ENCODE peak calls at places on chromosome 5, in four cellular contexts. One of them, this sample, is unnamed.

GRCh38 chr5:163489055-163489744 is 16.2 kb upstream of the MAT2B start:
- DNase-seq in H1: peak
- DNase-seq in HepG2: peak
- DNase-seq in GM12878: no peak
- DNase-seq in this sample: no peak

GRCh38 chr5:113118765-113119164 is 142.2 kb downstream of the DCP2 start:
- DNase-seq in GM12878: no peak
- DNase-seq in H1: no peak
- DNase-seq in HepG2: no peak
- DNase-seq in this sample: no peak

GRCh38 chr5:40160435-40160834 is 519.3 kb upstream of the PTGER4 start:
- DNase-seq in GM12878: no peak
- DNase-seq in HepG2: no peak
- DNase-seq in H1: no peak
- DNase-seq in this sample: no peak

GRCh38 chr5:114097570-114097969 is 264.3 kb upstream of the KCNN2 start:
- DNase-seq in GM12878: no peak
- DNase-seq in HepG2: no peak
- DNase-seq in H1: no peak
- DNase-seq in this sample: no peak

GRCh38 chr5:142342128-142342981 is 17.5 kb upstream of the SPRY4 start:
- DNase-seq in H1: no peak
- DNase-seq in GM12878: no peak
- DNase-seq in HepG2: peak
- DNase-seq in this sample: no peak

GRCh38 chr5:4511996-4512656 is 628.0 kb upstream of the ADAMTS16 start:
- DNase-seq in H1: peak
- DNase-seq in HepG2: peak
- DNase-seq in GM12878: no peak
- DNase-seq in this sample: no peak

GRCh38 chr5:173324115-173325001 is 3.9 kb downstream of the STC2 start:
- DNase-seq in H1: no peak
- DNase-seq in HepG2: no peak
- DNase-seq in GM12878: no peak
- DNase-seq in this sample: no peak

GRCh38 chr5:141969783-141970741 is 1.2 kb downstream of the RNF14 start:
- DNase-seq in HepG2: no peak
- DNase-seq in GM12878: peak
- DNase-seq in H1: no peak
- DNase-seq in this sample: no peak

GRCh38 chr5:91357012-91357634 is 26.0 kb downstream of the ARRDC3 start:
- DNase-seq in GM12878: no peak
- DNase-seq in HepG2: no peak
- DNase-seq in H1: no peak
- DNase-seq in this sample: no peak

GRCh38 chr5:83864652-83865051 is 144.0 kb upstream of the HAPLN1 start:
- DNase-seq in GM12878: no peak
- DNase-seq in HepG2: no peak
- DNase-seq in H1: no peak
- DNase-seq in this sample: no peak

GRCh38 chr5:83564069-83564749 is 92.7 kb downstream of the VCAN start:
- DNase-seq in H1: no peak
- DNase-seq in HepG2: peak
- DNase-seq in GM12878: no peak
- DNase-seq in this sample: no peak

GRCh38 chr5:140165101-140165920 is 9.7 kb upstream of the CYSTM1 start:
- DNase-seq in HepG2: no peak
- DNase-seq in H1: no peak
- DNase-seq in GM12878: no peak
- DNase-seq in this sample: no peak

GRCh38 chr5:108687599-108688220 is 60.0 kb upstream of the FER start:
- DNase-seq in H1: no peak
- DNase-seq in HepG2: no peak
- DNase-seq in GM12878: no peak
- DNase-seq in this sample: no peak

GRCh38 chr5:116289276-116289675 is 204.5 kb downstream of the COMMD10 start:
- DNase-seq in GM12878: no peak
- DNase-seq in HepG2: peak
- DNase-seq in H1: peak
- DNase-seq in this sample: no peak

GRCh38 chr5:39411051-39411450 is 13.7 kb downstream of the DAB2 start:
- DNase-seq in H1: no peak
- DNase-seq in GM12878: no peak
- DNase-seq in HepG2: no peak
- DNase-seq in this sample: no peak

GRCh38 chr5:94627191-94627590 is 8.7 kb downstream of the SLF1 start:
- DNase-seq in H1: no peak
- DNase-seq in HepG2: no peak
- DNase-seq in GM12878: no peak
- DNase-seq in this sample: no peak

GRCh38 chr5:111225926-111226325 is 1.7 kb downstream of the CAMK4 start:
- DNase-seq in GM12878: no peak
- DNase-seq in H1: no peak
- DNase-seq in HepG2: no peak
- DNase-seq in this sample: no peak

GRCh38 chr5:111223790-111224560 is at the start of gene CAMK4:
- DNase-seq in GM12878: no peak
- DNase-seq in H1: peak
- DNase-seq in HepG2: peak
- DNase-seq in this sample: peak

GRCh38 chr5:111223086-111223789 is 946 bp upstream of the CAMK4 start:
- DNase-seq in GM12878: no peak
- DNase-seq in HepG2: no peak
- DNase-seq in H1: no peak
- DNase-seq in this sample: no peak

GRCh38 chr5:111226556-111226955 is 2.4 kb downstream of the CAMK4 start:
- DNase-seq in H1: no peak
- DNase-seq in HepG2: no peak
- DNase-seq in GM12878: no peak
- DNase-seq in this sample: no peak

DNA sequence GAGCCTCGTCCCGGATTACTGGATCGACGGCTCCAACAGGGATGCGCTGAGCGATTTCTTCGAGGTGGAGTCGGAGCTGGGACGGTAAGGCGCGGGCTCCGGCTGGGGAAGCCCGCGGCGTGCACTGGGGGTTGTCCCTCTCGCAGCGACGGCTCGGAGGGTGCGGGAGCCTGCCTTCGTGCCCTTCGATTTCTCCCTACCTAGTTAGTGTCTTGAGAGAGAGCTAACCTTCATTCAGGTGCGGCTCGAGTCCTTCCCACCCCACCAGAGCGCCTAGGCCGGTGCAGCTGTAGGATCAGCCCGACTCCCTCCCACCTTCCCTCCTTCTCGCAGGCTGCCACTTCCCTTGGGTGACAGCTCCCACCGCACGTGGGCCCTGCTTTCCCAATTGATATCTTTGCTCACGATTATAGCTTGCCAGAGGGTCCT is 391 bp downstream of the CAMK4 start:
- DNase-seq in HepG2: no peak
- DNase-seq in H1: no peak
- DNase-seq in GM12878: no peak
- DNase-seq in this sample: no peak
- TF ChIP-seq ZNF274 in HepG2: no peak
- TF ChIP-seq ZNF274 in H1: no peak
- TF ChIP-seq ZNF274 in GM12878: no peak
- TF ChIP-seq ZNF274 in this sample: no peak

DNA sequence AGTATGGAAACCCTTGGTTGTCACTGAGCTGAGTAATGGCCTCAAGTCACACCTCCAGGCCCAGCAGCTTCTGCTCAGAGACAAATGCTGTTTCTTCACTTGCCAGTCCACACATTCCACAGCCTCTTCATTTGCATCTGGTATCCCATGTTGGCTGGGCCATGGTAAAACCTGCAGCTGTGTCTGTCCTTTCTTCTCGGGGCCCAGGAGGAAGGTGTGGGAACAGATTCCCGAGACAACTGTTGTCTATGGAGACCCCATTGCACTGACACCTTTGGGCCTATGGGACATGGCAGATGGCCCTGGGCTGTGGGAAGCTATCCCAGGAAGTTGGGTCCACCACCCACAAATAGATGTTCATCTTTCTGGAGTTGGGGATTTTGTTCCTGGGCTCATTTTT is 85.1 kb downstream of the MACROH2A1 start:
- DNase-seq in GM12878: no peak
- DNase-seq in HepG2: no peak
- DNase-seq in H1: no peak
- DNase-seq in this sample: no peak
- TF ChIP-seq SUZ12 in GM12878: no peak
- TF ChIP-seq SUZ12 in HepG2: no peak
- TF ChIP-seq SUZ12 in H1: no peak
- TF ChIP-seq SUZ12 in this sample: no peak

GRCh38 chr5:150301170-150301505 is 1.6 kb downstream of the ARSI start:
- DNase-seq in HepG2: no peak
- DNase-seq in H1: no peak
- DNase-seq in GM12878: no peak
- DNase-seq in this sample: no peak

GRCh38 chr5:150298701-150299451 is 3.8 kb downstream of the ARSI start:
- DNase-seq in HepG2: no peak
- DNase-seq in GM12878: no peak
- DNase-seq in H1: no peak
- DNase-seq in this sample: no peak

GRCh38 chr5:150300496-150301169 is 2.1 kb downstream of the ARSI start:
- DNase-seq in GM12878: no peak
- DNase-seq in HepG2: no peak
- DNase-seq in H1: no peak
- DNase-seq in this sample: no peak

GRCh38 chr5:150297934-150298595 is 4.6 kb downstream of the ARSI start:
- DNase-seq in HepG2: no peak
- DNase-seq in H1: no peak
- DNase-seq in GM12878: no peak
- DNase-seq in this sample: no peak

GRCh38 chr5:150299571-150300327 is 3.0 kb downstream of the ARSI start:
- DNase-seq in HepG2: no peak
- DNase-seq in H1: no peak
- DNase-seq in GM12878: no peak
- DNase-seq in this sample: no peak
- TF ChIP-seq YY1 in HepG2: no peak
- TF ChIP-seq YY1 in H1: no peak
- TF ChIP-seq YY1 in GM12878: no peak
- TF ChIP-seq YY1 in this sample: no peak

GRCh38 chr5:132277971-132278964 is 15.9 kb upstream of the SLC22A4 start:
- DNase-seq in HepG2: peak
- DNase-seq in H1: no peak
- DNase-seq in GM12878: no peak
- DNase-seq in this sample: no peak
- TF ChIP-seq ZNF274 in HepG2: peak
- TF ChIP-seq ZNF274 in H1: no peak
- TF ChIP-seq ZNF274 in GM12878: no peak
- TF ChIP-seq ZNF274 in this sample: no peak

DNA sequence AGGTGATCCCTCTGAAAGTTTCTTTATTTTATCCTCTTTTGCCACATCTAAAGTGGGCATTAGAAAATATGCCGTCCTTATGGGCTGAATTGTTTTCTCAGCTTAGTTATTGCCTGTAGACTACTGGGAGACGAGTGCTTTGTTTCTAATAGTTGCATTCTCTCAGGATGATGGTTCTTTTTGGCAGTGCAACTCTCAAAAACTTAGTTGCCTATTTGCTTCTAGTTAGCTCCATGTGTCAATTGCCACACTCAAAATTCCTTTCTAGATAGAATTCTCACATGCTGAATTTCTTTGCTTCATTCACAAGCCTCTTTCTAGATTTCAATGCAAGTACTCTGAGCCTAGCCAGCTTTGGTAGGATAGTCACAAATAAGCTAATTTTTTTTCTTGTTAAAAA is 155.5 kb downstream of the FGF10 start:
- DNase-seq in GM12878: no peak
- DNase-seq in H1: no peak
- DNase-seq in HepG2: no peak
- DNase-seq in this sample: no peak
- TF ChIP-seq SUZ12 in GM12878: no peak
- TF ChIP-seq SUZ12 in H1: no peak
- TF ChIP-seq SUZ12 in HepG2: no peak
- TF ChIP-seq SUZ12 in this sample: no peak

GRCh38 chr5:7857361-7857760 is 6.4 kb upstream of the CFAP90 start:
- DNase-seq in GM12878: no peak
- DNase-seq in HepG2: no peak
- DNase-seq in H1: no peak
- DNase-seq in this sample: no peak
- TF ChIP-seq YY1 in GM12878: no peak
- TF ChIP-seq YY1 in HepG2: no peak
- TF ChIP-seq YY1 in H1: no peak
- TF ChIP-seq YY1 in this sample: no peak

GRCh38 chr5:107500840-107501239 is 169.9 kb downstream of the EFNA5 start:
- DNase-seq in H1: no peak
- DNase-seq in HepG2: no peak
- DNase-seq in GM12878: no peak
- DNase-seq in this sample: no peak

GRCh38 chr5:107504424-107504823 is 166.3 kb downstream of the EFNA5 start:
- DNase-seq in GM12878: no peak
- DNase-seq in HepG2: no peak
- DNase-seq in H1: no peak
- DNase-seq in this sample: no peak

GRCh38 chr5:107502711-107503110 is 168.0 kb downstream of the EFNA5 start:
- DNase-seq in GM12878: no peak
- DNase-seq in H1: no peak
- DNase-seq in HepG2: no peak
- DNase-seq in this sample: no peak

GRCh38 chr5:107499237-107499636 is 171.5 kb downstream of the EFNA5 start:
- DNase-seq in GM12878: no peak
- DNase-seq in H1: no peak
- DNase-seq in HepG2: no peak
- DNase-seq in this sample: no peak

DNA sequence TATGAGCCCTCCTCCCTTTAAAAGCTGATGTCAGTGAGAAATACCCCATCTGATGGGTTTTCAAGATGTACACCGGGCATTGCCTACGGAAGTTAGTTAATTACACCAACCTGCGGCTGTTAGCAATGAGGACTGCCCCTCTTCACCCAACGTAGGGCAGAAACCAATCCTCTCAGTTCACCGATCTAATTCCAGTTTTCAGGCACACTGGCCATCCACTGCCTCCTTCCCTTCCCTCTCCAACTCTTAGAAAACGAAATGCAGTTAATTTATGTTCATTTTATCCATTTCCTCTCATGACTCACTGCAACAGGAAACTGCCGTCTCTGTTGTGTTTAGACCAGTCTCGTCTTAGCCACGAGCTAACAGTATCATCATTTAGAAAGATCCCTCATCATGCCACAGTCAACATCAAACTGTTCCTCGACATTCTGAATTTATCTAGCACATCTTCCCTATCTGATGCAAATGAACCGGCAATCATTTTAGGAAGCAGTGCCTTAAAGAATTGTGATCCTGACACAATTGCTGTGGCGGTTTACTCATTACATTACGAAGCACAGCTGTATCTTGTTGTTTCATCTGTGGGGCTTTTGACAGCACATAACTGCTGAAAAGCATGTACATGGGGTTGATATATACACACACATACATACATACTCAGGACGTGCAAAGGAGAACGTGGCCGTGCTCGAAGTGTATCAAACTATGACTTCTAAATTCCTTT is 168.6 kb downstream of the EFNA5 start:
- DNase-seq in GM12878: no peak
- DNase-seq in H1: no peak
- DNase-seq in HepG2: no peak
- DNase-seq in this sample: no peak
- TF ChIP-seq ZNF274 in GM12878: no peak
- TF ChIP-seq ZNF274 in H1: no peak
- TF ChIP-seq ZNF274 in HepG2: no peak
- TF ChIP-seq ZNF274 in this sample: no peak

GRCh38 chr5:132474881-132475511 is 15.6 kb downstream of the IRF1 start:
- DNase-seq in GM12878: no peak
- DNase-seq in H1: no peak
- DNase-seq in HepG2: no peak
- DNase-seq in this sample: no peak
- TF ChIP-seq SUZ12 in GM12878: no peak
- TF ChIP-seq SUZ12 in H1: no peak
- TF ChIP-seq SUZ12 in HepG2: no peak
- TF ChIP-seq SUZ12 in this sample: no peak

GRCh38 chr5:54718647-54719046 is 201.1 kb downstream of the SNX18 start:
- DNase-seq in H1: no peak
- DNase-seq in HepG2: no peak
- DNase-seq in GM12878: no peak
- DNase-seq in this sample: no peak
- TF ChIP-seq YY1 in H1: no peak
- TF ChIP-seq YY1 in HepG2: no peak
- TF ChIP-seq YY1 in GM12878: no peak
- TF ChIP-seq YY1 in this sample: no peak

This sample was measured in NT2/D1.